ENCODE peak calls at places on chromosome X, in eight cellular contexts. S is SJSA1; B is adipocyte; G is natural killer cell; Z is activated gamma-delta T cell treated with Interleukin-2 at 50 U/mL for 16 hours; O is mesendoderm; M is activated effector memory CD4-positive, alpha-beta T cell treated with anti-CD3 and anti-CD28 coated beads, Interleukin-2, amount 50 U/mL, for 16 hours; J is left ventricle myocardium superior. L is an unnamed sample.

GRCh38 chrX:37684426-37684825 is 1.2 kb upstream of the XK start:
- DNase-seq in S (peak), B (no peak), G (no peak), Z (no peak), O (no peak), M (no peak), J (no peak), L (no peak)

GRCh38 chrX:153706799-153707198 is 17.4 kb downstream of the BCAP31 start:
- DNase-seq in S (no peak), B (no peak), G (no peak), Z (no peak), O (no peak), M (no peak), J (peak), L (no peak)

GRCh38 chrX:14351889-14352288 is 177.4 kb upstream of the GLRA2 start:
- DNase-seq in S (peak), B (no peak), G (no peak), Z (no peak), O (peak), M (no peak), J (no peak), L (no peak)

GRCh38 chrX:34350552-34350951 is 218.4 kb upstream of the FAM47A start:
- DNase-seq in S (peak), B (peak), G (no peak), Z (no peak), O (no peak), M (no peak), J (no peak), L (no peak)

GRCh38 chrX:23223169-23223568 is 111.5 kb upstream of the PTCHD1 start:
- DNase-seq in S (no peak), B (no peak), G (no peak), Z (no peak), O (peak), M (no peak), J (no peak), L (no peak)

GRCh38 chrX:10618911-10619310 is 1.5 kb downstream of the MID1 start:
- DNase-seq in S (no peak), B (peak), G (no peak), Z (no peak), O (no peak), M (no peak), J (no peak), L (no peak)

GRCh38 chrX:100731441-100732281 is at the start of gene SYTL4:
- DNase-seq in S (peak), B (peak), G (no peak), Z (no peak), O (peak), M (no peak), J (peak), L (peak)

GRCh38 chrX:39900788-39901170 is 197.0 kb downstream of the BCOR start:
- DNase-seq in S (no peak), B (peak), G (no peak), Z (no peak), O (no peak), M (no peak), J (no peak), L (no peak)

GRCh38 chrX:123884809-123885408 is 25.1 kb downstream of the XIAP start:
- DNase-seq in S (peak), B (peak), G (no peak), Z (peak), O (peak), M (no peak), J (no peak), L (no peak)

GRCh38 chrX:47704736-47705135 is 45.8 kb upstream of the UXT start:
- DNase-seq in S (no peak), B (no peak), G (no peak), Z (no peak), O (no peak), M (no peak), J (no peak), L (no peak)

GRCh38 chrX:110086162-110086915 is 83.4 kb downstream of the TMEM164 start:
- DNase-seq in S (peak), B (peak), G (no peak), Z (no peak), O (no peak), M (no peak), J (no peak), L (no peak)

GRCh38 chrX:44267116-44267515 is 76.4 kb downstream of the EFHC2 start:
- DNase-seq in S (no peak), B (no peak), G (no peak), Z (no peak), O (no peak), M (no peak), J (no peak), L (no peak)

GRCh38 chrX:136616987-136617685 is 30.8 kb upstream of the CD40LG start:
- DNase-seq in S (no peak), B (no peak), G (no peak), Z (no peak), O (no peak), M (peak), J (no peak), L (no peak)